ENCODE peak calls at places on chromosomes 7 and 10, in eight cellular contexts. I is SHP77; W is H7; U is fibroblast of gingiva; E is adipocyte; S is uterus; Y is nephron progenitor cell; C is naive thymus-derived CD4-positive, alpha-beta T cell. A is an unnamed sample.

GRCh38 chr10:13139150-13139549 is 22.2 kb upstream of the MCM10 start:
- DNase-seq in S (no peak), U (no peak), I (no peak), C (no peak), W (peak), Y (no peak), E (no peak), A (no peak)

GRCh38 chr10:93577565-93577964 is 11.1 kb downstream of the FFAR4 start:
- DNase-seq in I (no peak), S (no peak), U (no peak), Y (no peak), C (no peak), W (no peak), E (no peak), A (no peak)

GRCh38 chr10:61124748-61125147 is 180.8 kb upstream of the RHOBTB1 start:
- DNase-seq in C (no peak), I (no peak), S (no peak), W (no peak), Y (no peak), E (no peak), U (no peak), A (no peak)

GRCh38 chr10:31961675-31962074 is 33.0 kb upstream of the ARHGAP12 start:
- DNase-seq in U (peak), I (no peak), S (no peak), E (peak), Y (no peak), C (no peak), W (no peak), A (peak)

GRCh38 chr7:129191272-129191671 is 2.8 kb downstream of the SMO start:
- DNase-seq in C (no peak), Y (no peak), E (no peak), W (peak), S (no peak), I (no peak), U (no peak), A (peak)

GRCh38 chr10:116683061-116683601 is 59.2 kb downstream of the HSPA12A start:
- DNase-seq in I (no peak), C (no peak), S (no peak), Y (no peak), W (no peak), U (no peak), E (no peak), A (no peak)

GRCh38 chr10:61376908-61377368 is 76.2 kb downstream of the TMEM26 start:
- DNase-seq in U (no peak), E (no peak), I (no peak), W (peak), S (no peak), C (no peak), Y (no peak), A (no peak)

GRCh38 chr7:45446195-45446944 is 127.8 kb upstream of the ADCY1 start:
- DNase-seq in U (no peak), S (no peak), I (no peak), Y (no peak), E (no peak), C (no peak), W (no peak), A (no peak)

GRCh38 chr7:134627109-134627774 is 19.4 kb upstream of the BPGM start:
- DNase-seq in Y (no peak), S (no peak), W (no peak), U (no peak), I (no peak), C (no peak), E (no peak), A (no peak)

GRCh38 chr10:58087896-58088295 is 179.8 kb downstream of the IPMK start:
- DNase-seq in I (no peak), E (no peak), S (no peak), C (no peak), Y (no peak), W (no peak), U (no peak), A (no peak)

GRCh38 chr7:99997545-99998137 is 17.8 kb upstream of the ZKSCAN1 start:
- DNase-seq in W (peak), S (peak), U (peak), I (no peak), C (peak), Y (no peak), E (no peak), A (peak)

GRCh38 chr10:77574436-77574835 is 63.2 kb downstream of the KCNMA1 start:
- DNase-seq in W (no peak), S (no peak), U (no peak), C (no peak), E (no peak), I (no peak), Y (no peak), A (no peak)

GRCh38 chr7:38451840-38452239 is 178.4 kb upstream of the TARP start:
- DNase-seq in S (no peak), C (no peak), I (no peak), E (peak), W (peak), Y (no peak), U (peak), A (peak)

GRCh38 chr10:44437837-44438752 is 53.2 kb upstream of the CXCL12 start:
- DNase-seq in E (peak), W (no peak), Y (no peak), C (no peak), U (peak), S (no peak), I (no peak), A (peak)

GRCh38 chr7:107501593-107501992 is 31.7 kb downstream of the GPR22 start:
- DNase-seq in I (peak), C (no peak), E (peak), W (peak), S (no peak), U (peak), Y (no peak), A (peak)

GRCh38 chr7:91850455-91850854 is 30.0 kb downstream of the MTERF1 start:
- DNase-seq in E (peak), W (no peak), I (no peak), Y (no peak), S (no peak), U (no peak), C (no peak), A (no peak)

GRCh38 chr10:11931038-11931437 is 107.9 kb downstream of the PROSER2 start:
- DNase-seq in I (no peak), E (no peak), S (no peak), Y (no peak), W (no peak), C (no peak), U (no peak), A (no peak)

GRCh38 chr7:29607889-29608288 is 44.3 kb downstream of the PRR15 start:
- DNase-seq in Y (no peak), E (peak), C (no peak), W (no peak), S (no peak), I (no peak), U (no peak), A (peak)

GRCh38 chr7:135253851-135254815 is 20.5 kb downstream of the STRA8 start:
- DNase-seq in U (peak), C (no peak), S (peak), Y (no peak), W (no peak), I (peak), E (peak), A (peak)

A was measured in AG20443.